ENCODE peak calls at places on chromosomes 4 and X, in seven cellular contexts. C is colonic mucosa; F is mesothelial cell of epicardium; H is activated CD8-positive, alpha-beta T cell treated with anti-CD3 and anti-CD28 coated beads, Interleukin-2, amount 10 ng/mL, durations not matched to agents 7 days and 5 days; O is hepatic stellate cell; P is activated gamma-delta T cell treated with anti-CD3 and anti-CD28 coated beads, Interleukin-2, amount 50 U/mL, for 16 hours; J is lower leg skin. I is an unnamed sample.

GRCh38 chr4:33107813-33108212 is 2387.6 kb downstream of the PCDH7 start:
- DNase-seq in C (no peak), F (no peak), H (no peak), O (no peak), P (no peak), J (no peak), I (no peak)

GRCh38 chrX:12673487-12673886 is 117.7 kb upstream of the PRPS2 start:
- DNase-seq in C (no peak), F (no peak), H (no peak), O (no peak), P (no peak), J (no peak), I (no peak)

GRCh38 chr4:81427605-81427922 is 44.1 kb downstream of the RASGEF1B start:
- DNase-seq in C (no peak), F (no peak), H (no peak), O (no peak), P (no peak), J (no peak), I (no peak)

GRCh38 chrX:50068293-50068568 is 132.6 kb downstream of the AKAP4 start:
- DNase-seq in C (no peak), F (no peak), H (no peak), O (no peak), P (no peak), J (no peak), I (no peak)

GRCh38 chr4:81062001-81062400 is 31.5 kb downstream of the BMP3 start:
- DNase-seq in C (no peak), F (no peak), H (no peak), O (no peak), P (no peak), J (no peak), I (no peak)

GRCh38 chrX:154040307-154040756 is 20.6 kb upstream of the IRAK1 start:
- DNase-seq in C (no peak), F (no peak), H (no peak), O (peak), P (no peak), J (no peak), I (no peak)

GRCh38 chr4:86250006-86250405 is 109.8 kb downstream of the MAPK10 start:
- DNase-seq in C (no peak), F (no peak), H (no peak), O (no peak), P (no peak), J (no peak), I (no peak)

GRCh38 chr4:120132935-120133334 is 66.3 kb upstream of the MAD2L1 start:
- DNase-seq in C (no peak), F (no peak), H (no peak), O (no peak), P (no peak), J (no peak), I (no peak)

GRCh38 chrX:46447384-46447783 is 97.8 kb downstream of the ZNF674 start:
- DNase-seq in C (no peak), F (no peak), H (no peak), O (no peak), P (no peak), J (no peak), I (no peak)

GRCh38 chr4:172734555-172734954 is 434.1 kb upstream of the GALNT7 start:
- DNase-seq in C (no peak), F (no peak), H (no peak), O (no peak), P (no peak), J (no peak), I (no peak)

GRCh38 chrX:17679820-17680219 is 57.5 kb upstream of the SCML1 start:
- DNase-seq in C (peak), F (no peak), H (no peak), O (no peak), P (no peak), J (no peak), I (no peak)

GRCh38 chr4:111546881-111547280 is 598.4 kb upstream of the FAM241A start:
- DNase-seq in C (no peak), F (no peak), H (no peak), O (no peak), P (no peak), J (no peak), I (no peak)

GRCh38 chr4:121192500-121192899 is 28.4 kb upstream of the TNIP3 start:
- DNase-seq in C (no peak), F (no peak), H (no peak), O (no peak), P (no peak), J (no peak), I (no peak)

GRCh38 chr4:139171878-139172691 is 4.9 kb downstream of the ELF2 start:
- DNase-seq in C (no peak), F (no peak), H (no peak), O (no peak), P (no peak), J (no peak), I (no peak)

GRCh38 chrX:112967903-112968302 is 127.3 kb upstream of the AMOT start:
- DNase-seq in C (no peak), F (no peak), H (no peak), O (no peak), P (no peak), J (no peak), I (no peak)

GRCh38 chr4:39278476-39278875 is 87.7 kb downstream of the RFC1 start:
- DNase-seq in C (no peak), F (no peak), H (no peak), O (no peak), P (no peak), J (no peak), I (no peak)

GRCh38 chr4:155889036-155889793 is 14.3 kb upstream of the TDO2 start:
- DNase-seq in C (no peak), F (no peak), H (no peak), O (no peak), P (no peak), J (peak), I (no peak)

GRCh38 chr4:173257732-173258717 is 76.1 kb downstream of the HMGB2 start:
- DNase-seq in C (peak), F (peak), H (peak), O (peak), P (peak), J (peak), I (peak)

GRCh38 chrX:125374169-125374568 is 54.5 kb downstream of the TEX13C start:
- DNase-seq in C (no peak), F (no peak), H (no peak), O (no peak), P (no peak), J (no peak), I (no peak)

GRCh38 chrX:130170752-130171445 is 863 bp upstream of the RAB33A start:
- DNase-seq in C (peak), F (no peak), H (peak), O (peak), P (peak), J (no peak), I (peak)